ENCODE peak calls at places on chromosomes 16 and 17, in nine cellular contexts. A, K, I, W, Q, X, D, L and N are unnamed samples.

GRCh38 chr17:40862985-40863733 is 3.9 kb downstream of the KRT12 start:
- DNase-seq in A (no peak), K (no peak), I (no peak), W (no peak), Q (peak; percentile 8), X (no peak), D (no peak), L (no peak), N (no peak)

GRCh38 chr17:3213587-3213986 is 6.1 kb downstream of the OR1A1 start:
- DNase-seq in A (no peak), K (no peak), I (no peak), W (peak; percentile 25), Q (no peak), X (no peak), D (no peak), L (no peak), N (no peak)

GRCh38 chr17:40901981-40902862 is 17.2 kb upstream of the KRT20 start:
- DNase-seq in A (no peak), K (no peak), I (no peak), W (peak; percentile 95), Q (no peak), X (peak; percentile 37), D (no peak), L (no peak), N (no peak)

GRCh38 chr17:62680541-62681052 is 53.1 kb downstream of the MRC2 start:
- DNase-seq in A (no peak), K (no peak), I (peak; percentile 52), W (no peak), Q (no peak), X (no peak), D (no peak), L (peak; percentile 67), N (peak; percentile 51)

GRCh38 chr17:77456951-77457548 is 316.3 kb downstream of the SEC14L1 start:
- DNase-seq in A (no peak), K (no peak), I (no peak), W (no peak), Q (peak; percentile 57), X (no peak), D (no peak), L (no peak), N (peak; percentile 88)

GRCh38 chr16:3554351-3554928 is 22.8 kb downstream of the NLRC3 start:
- DNase-seq in A (no peak), K (no peak), I (no peak), W (no peak), Q (no peak), X (no peak), D (no peak), L (no peak), N (no peak)

GRCh38 chr16:12143776-12144175 is 167.2 kb downstream of the SNX29 start:
- DNase-seq in A (no peak), K (no peak), I (no peak), W (no peak), Q (no peak), X (no peak), D (no peak), L (no peak), N (peak; percentile 2)

GRCh38 chr16:2720063-2720455 is at the start of gene PRSS27:
- DNase-seq in A (no peak), K (no peak), I (no peak), W (no peak), Q (no peak), X (no peak), D (no peak), L (peak; percentile 55), N (peak; percentile 80)

GRCh38 chr17:30840775-30841174 is 9.0 kb downstream of the ATAD5 start:
- DNase-seq in A (no peak), K (no peak), I (no peak), W (no peak), Q (no peak), X (no peak), D (no peak), L (no peak), N (no peak)

GRCh38 chr16:56353054-56353921 is 72.1 kb downstream of the AMFR start:
- DNase-seq in A (peak; percentile 6), K (no peak), I (no peak), W (no peak), Q (no peak), X (no peak), D (peak; percentile 35), L (peak; percentile 13), N (peak; percentile 59)

GRCh38 chr17:7097940-7098339 is 16.7 kb downstream of the ASGR2 start:
- DNase-seq in A (no peak), K (no peak), I (no peak), W (no peak), Q (no peak), X (peak; percentile 4), D (no peak), L (no peak), N (no peak)

GRCh38 chr16:30741461-30741914 is 6.7 kb upstream of the PHKG2 start:
- DNase-seq in A (no peak), K (no peak), I (no peak), W (peak; percentile 88), Q (no peak), X (peak; percentile 50), D (no peak), L (peak; percentile 66), N (no peak)

GRCh38 chr16:47574091-47575054 is 113.2 kb downstream of the PHKB start:
- DNase-seq in A (no peak), K (no peak), I (no peak), W (no peak), Q (peak; percentile 10), X (peak; percentile 56), D (peak; percentile 28), L (no peak), N (no peak)
- H3K4me3 ChIP-seq in A (no peak overlapping the region), K (no peak overlapping the region), I (no peak overlapping the region), W (no peak overlapping the region), Q (no peak overlapping the region), X (no peak overlapping the region), D (no peak overlapping the region), L (no peak overlapping the region), N (no peak overlapping the region)

DNA sequence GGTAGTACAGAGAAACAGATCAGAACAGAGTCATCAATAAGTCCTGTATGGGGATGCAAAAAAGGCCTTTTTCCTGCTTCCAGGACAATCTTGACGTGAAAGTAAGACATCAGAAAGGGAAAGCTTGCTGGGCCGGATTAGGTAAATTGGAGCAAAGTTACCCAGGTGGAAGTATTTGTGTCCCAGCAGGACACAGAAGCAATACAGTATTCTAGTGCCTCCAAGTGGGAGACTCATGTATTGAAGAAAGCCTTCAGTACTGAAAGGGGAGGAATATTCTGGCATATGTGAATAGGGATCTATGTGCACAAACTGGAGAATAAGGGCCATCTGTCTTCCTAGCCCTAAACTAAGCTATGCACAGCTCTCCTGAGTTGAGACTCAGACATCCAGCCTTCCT is 327.2 kb upstream of the CDH8 start:
- DNase-seq in A (no peak), K (no peak), I (no peak), W (no peak), Q (no peak), X (no peak), D (no peak), L (no peak), N (no peak)
- TF ChIP-seq CTCF in A (no peak), K (no peak), I (no peak), W (no peak), Q (no peak), X (no peak), D (no peak), L (no peak), N (no peak)

GRCh38 chr17:20200016-20200788 is 191.0 kb downstream of the SPECC1 start:
- DNase-seq in A (no peak), K (no peak), I (no peak), W (no peak), Q (no peak), X (no peak), D (no peak), L (no peak), N (no peak)

GRCh38 chr17:20201059-20201458 is 191.9 kb downstream of the SPECC1 start:
- DNase-seq in A (no peak), K (no peak), I (no peak), W (no peak), Q (no peak), X (no peak), D (no peak), L (no peak), N (no peak)

GRCh38 chr17:20203021-20203420 is 193.9 kb downstream of the SPECC1 start:
- DNase-seq in A (no peak), K (no peak), I (no peak), W (no peak), Q (no peak), X (no peak), D (no peak), L (no peak), N (no peak)

GRCh38 chr17:20203761-20204263 is 194.7 kb downstream of the SPECC1 start:
- DNase-seq in A (no peak), K (no peak), I (no peak), W (no peak), Q (no peak), X (no peak), D (no peak), L (no peak), N (no peak)

GRCh38 chr17:20202141-20202574 is 193.0 kb downstream of the SPECC1 start:
- DNase-seq in A (no peak), K (no peak), I (no peak), W (peak; percentile 45), Q (no peak), X (no peak), D (no peak), L (no peak), N (no peak)
- H3K4me1 ChIP-seq in A (no peaks in the 10 kb centered on the region), K (no peaks in the 10 kb centered on the region), I (peaks cover 12% of the 10 kb centered on the region), W (peaks cover 70% of the 10 kb centered on the region), Q (no peaks in the 10 kb centered on the region), X (peaks cover 13% of the 10 kb centered on the region), D (no peaks in the 10 kb centered on the region), L (peaks cover 20% of the 10 kb centered on the region), N (peaks cover 33% of the 10 kb centered on the region)

GRCh38 chr17:78925234-78925633 is at the start of gene TIMP2:
- DNase-seq in A (peak; percentile 83), K (peak; percentile 89), I (peak; percentile 95), W (peak; percentile 84), Q (peak; percentile 52), X (peak; percentile 89), D (peak; percentile 70), L (peak; percentile 89), N (peak; percentile 96)
- H3K4me3 ChIP-seq in A (peak within 1 kb of the TSS; percentile 98), K (peak within 1 kb of the TSS; percentile 70), I (peak within 1 kb of the TSS; percentile 82), W (peak within 1 kb of the TSS; percentile 86), Q (no peak within 1 kb of the TSS), X (peak within 1 kb of the TSS; percentile 97), D (peak within 1 kb of the TSS; percentile 50), L (peak within 1 kb of the TSS; percentile 9), N (peak within 1 kb of the TSS; percentile 72)

DNA sequence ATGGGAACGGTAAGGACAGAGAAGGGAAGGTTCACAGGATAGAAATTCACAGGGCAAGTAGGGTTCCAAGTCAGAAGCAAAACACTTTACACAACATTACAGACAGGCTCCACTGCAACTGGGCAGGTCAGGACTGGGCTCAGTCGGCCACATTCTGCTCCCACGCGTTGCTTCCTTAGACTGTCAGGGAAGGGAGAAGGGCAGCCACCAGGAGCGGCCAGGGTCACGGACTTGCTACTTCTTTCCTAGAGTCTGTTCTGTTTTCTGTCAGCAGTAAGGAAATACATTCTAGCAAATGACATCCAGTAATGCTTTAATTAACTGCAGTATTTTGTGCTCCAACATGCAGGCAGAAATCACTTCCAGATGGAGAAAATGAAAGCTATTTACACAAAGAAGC is 160.3 kb upstream of the RPH3AL start:
- DNase-seq in A (no peak), K (no peak), I (peak; percentile 42), W (no peak), Q (no peak), X (no peak), D (no peak), L (no peak), N (peak; percentile 66)
- TF ChIP-seq CTCF in A (no peak), K (no peak), I (no peak), W (no peak), Q (no peak), X (no peak), D (no peak), L (no peak), N (no peak)